ENCODE peak calls at places on chromosomes 12 and 14, in ten cellular contexts. One of them, this sample, is unnamed.

GRCh38 chr12:9367828-9368227 is 159.6 kb upstream of the PZP start:
- DNase-seq in mucosa of descending colon: no peak
- DNase-seq in GM12865: no peak
- DNase-seq in GM13977: no peak
- DNase-seq in MM.1S: no peak
- DNase-seq in ovary: no peak
- DNase-seq in IMR-90: no peak
- DNase-seq in endodermal cell: peak; percentile 35
- DNase-seq in stomach: no peak
- DNase-seq in astrocyte of the spinal cord: no peak
- DNase-seq in this sample: no peak

GRCh38 chr12:6461401-6462233 is 8.9 kb downstream of the VAMP1 start:
- DNase-seq in mucosa of descending colon: peak; percentile 71
- DNase-seq in GM12865: peak; percentile 96
- DNase-seq in GM13977: peak; percentile 82
- DNase-seq in MM.1S: peak; percentile 87
- DNase-seq in ovary: no peak
- DNase-seq in IMR-90: peak; percentile 45
- DNase-seq in endodermal cell: no peak
- DNase-seq in stomach: peak; percentile 62
- DNase-seq in astrocyte of the spinal cord: no peak
- DNase-seq in this sample: no peak

GRCh38 chr14:35985504-35986218 is 159.5 kb downstream of the BRMS1L start:
- DNase-seq in mucosa of descending colon: no peak
- DNase-seq in GM12865: peak; percentile 37
- DNase-seq in GM13977: no peak
- DNase-seq in MM.1S: no peak
- DNase-seq in ovary: no peak
- DNase-seq in IMR-90: no peak
- DNase-seq in endodermal cell: no peak
- DNase-seq in stomach: no peak
- DNase-seq in astrocyte of the spinal cord: peak; percentile 4
- DNase-seq in this sample: no peak

GRCh38 chr12:7935464-7935772 is 569 bp downstream of the SLC2A3 start:
- DNase-seq in mucosa of descending colon: no peak
- DNase-seq in GM12865: peak; percentile 25
- DNase-seq in GM13977: no peak
- DNase-seq in MM.1S: no peak
- DNase-seq in ovary: no peak
- DNase-seq in IMR-90: no peak
- DNase-seq in endodermal cell: no peak
- DNase-seq in stomach: no peak
- DNase-seq in astrocyte of the spinal cord: no peak
- DNase-seq in this sample: no peak

GRCh38 chr14:93018401-93018800 is 95.5 kb downstream of the CHGA start:
- DNase-seq in mucosa of descending colon: no peak
- DNase-seq in GM12865: no peak
- DNase-seq in GM13977: no peak
- DNase-seq in MM.1S: no peak
- DNase-seq in ovary: no peak
- DNase-seq in IMR-90: no peak
- DNase-seq in endodermal cell: no peak
- DNase-seq in stomach: no peak
- DNase-seq in astrocyte of the spinal cord: no peak
- DNase-seq in this sample: no peak

GRCh38 chr12:89949457-89950195 is 241.0 kb upstream of the ATP2B1 start:
- DNase-seq in mucosa of descending colon: peak; percentile 48
- DNase-seq in GM12865: peak; percentile 93
- DNase-seq in GM13977: peak; percentile 67
- DNase-seq in MM.1S: no peak
- DNase-seq in ovary: no peak
- DNase-seq in IMR-90: peak; percentile 64
- DNase-seq in endodermal cell: no peak
- DNase-seq in stomach: no peak
- DNase-seq in astrocyte of the spinal cord: peak; percentile 92
- DNase-seq in this sample: peak; percentile 93

GRCh38 chr14:86787782-86788181 is 1205.2 kb downstream of the GALC start:
- DNase-seq in mucosa of descending colon: no peak
- DNase-seq in GM12865: no peak
- DNase-seq in GM13977: no peak
- DNase-seq in MM.1S: no peak
- DNase-seq in ovary: no peak
- DNase-seq in IMR-90: peak; percentile 65
- DNase-seq in endodermal cell: no peak
- DNase-seq in stomach: no peak
- DNase-seq in astrocyte of the spinal cord: peak; percentile 34
- DNase-seq in this sample: no peak

GRCh38 chr12:65364021-65364420 is 85.5 kb downstream of the MSRB3 start:
- DNase-seq in mucosa of descending colon: no peak
- DNase-seq in GM12865: no peak
- DNase-seq in GM13977: no peak
- DNase-seq in MM.1S: no peak
- DNase-seq in ovary: no peak
- DNase-seq in IMR-90: peak; percentile 37
- DNase-seq in endodermal cell: no peak
- DNase-seq in stomach: no peak
- DNase-seq in astrocyte of the spinal cord: no peak
- DNase-seq in this sample: no peak

GRCh38 chr14:41607119-41607785 is 576 bp downstream of the LRFN5 start:
- DNase-seq in mucosa of descending colon: no peak
- DNase-seq in GM12865: no peak
- DNase-seq in GM13977: no peak
- DNase-seq in MM.1S: no peak
- DNase-seq in ovary: peak; percentile 6
- DNase-seq in IMR-90: no peak
- DNase-seq in endodermal cell: peak; percentile 68
- DNase-seq in stomach: no peak
- DNase-seq in astrocyte of the spinal cord: peak; percentile 56
- DNase-seq in this sample: no peak

GRCh38 chr14:41605550-41606248 is 977 bp upstream of the LRFN5 start:
- DNase-seq in mucosa of descending colon: no peak
- DNase-seq in GM12865: no peak
- DNase-seq in GM13977: peak; percentile 34
- DNase-seq in MM.1S: no peak
- DNase-seq in ovary: peak; percentile 11
- DNase-seq in IMR-90: peak; percentile 46
- DNase-seq in endodermal cell: peak; percentile 91
- DNase-seq in stomach: no peak
- DNase-seq in astrocyte of the spinal cord: peak; percentile 60
- DNase-seq in this sample: no peak

GRCh38 chr14:41607966-41608663 is 1.4 kb downstream of the LRFN5 start:
- DNase-seq in mucosa of descending colon: no peak
- DNase-seq in GM12865: no peak
- DNase-seq in GM13977: peak; percentile 22
- DNase-seq in MM.1S: no peak
- DNase-seq in ovary: no peak
- DNase-seq in IMR-90: no peak
- DNase-seq in endodermal cell: peak; percentile 71
- DNase-seq in stomach: no peak
- DNase-seq in astrocyte of the spinal cord: peak; percentile 15
- DNase-seq in this sample: no peak

GRCh38 chr14:41606249-41607118 is at the start of gene LRFN5:
- DNase-seq in mucosa of descending colon: no peak
- DNase-seq in GM12865: no peak
- DNase-seq in GM13977: peak; percentile 55
- DNase-seq in MM.1S: peak; percentile 14
- DNase-seq in ovary: peak; percentile 37
- DNase-seq in IMR-90: peak; percentile 49
- DNase-seq in endodermal cell: peak; percentile 86
- DNase-seq in stomach: no peak
- DNase-seq in astrocyte of the spinal cord: peak; percentile 54
- DNase-seq in this sample: no peak

DNA sequence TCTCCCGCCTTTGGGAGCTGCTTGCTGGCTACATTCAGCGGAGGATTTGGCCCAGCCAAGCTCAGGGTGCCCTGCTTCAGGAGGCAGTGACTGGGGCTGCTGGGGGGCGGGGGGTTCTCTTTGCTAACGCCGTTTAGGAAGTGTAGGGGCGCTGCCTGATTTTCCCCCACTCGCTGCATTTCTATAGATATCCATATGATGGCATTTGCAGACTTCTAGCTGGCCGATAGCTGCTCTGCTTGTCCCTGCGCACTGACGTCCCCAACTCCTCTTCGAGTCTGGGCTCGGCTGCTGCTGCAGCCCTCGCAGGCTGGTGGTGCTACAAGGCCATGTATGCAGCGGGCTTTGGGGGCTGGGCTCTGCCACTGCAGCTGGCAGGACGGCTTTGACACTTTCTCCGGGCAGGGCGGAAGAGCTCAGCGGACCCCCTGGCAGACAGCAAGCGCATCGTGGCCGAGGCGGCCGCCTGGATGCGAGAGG is 3.1 kb downstream of the LRFN5 start:
- DNase-seq in mucosa of descending colon: no peak
- DNase-seq in GM12865: no peak
- DNase-seq in GM13977: no peak
- DNase-seq in MM.1S: no peak
- DNase-seq in ovary: peak; percentile 22
- DNase-seq in IMR-90: peak; percentile 58
- DNase-seq in endodermal cell: peak; percentile 94
- DNase-seq in stomach: no peak
- DNase-seq in astrocyte of the spinal cord: peak; percentile 70
- DNase-seq in this sample: no peak
- TF ChIP-seq CTCF in mucosa of descending colon: no peak
- TF ChIP-seq CTCF in GM12865: no peak
- TF ChIP-seq CTCF in GM13977: no peak
- TF ChIP-seq CTCF in MM.1S: no peak
- TF ChIP-seq CTCF in ovary: no peak
- TF ChIP-seq CTCF in IMR-90: peak; percentile 46
- TF ChIP-seq CTCF in endodermal cell: peak; percentile 71
- TF ChIP-seq CTCF in stomach: no peak
- TF ChIP-seq CTCF in astrocyte of the spinal cord: peak; percentile 63
- TF ChIP-seq CTCF in this sample: peak; percentile 5

GRCh38 chr12:106871477-106871876 is 84.2 kb upstream of the TMEM263 start:
- DNase-seq in mucosa of descending colon: no peak
- DNase-seq in GM12865: no peak
- DNase-seq in GM13977: no peak
- DNase-seq in MM.1S: no peak
- DNase-seq in ovary: no peak
- DNase-seq in IMR-90: peak; percentile 66
- DNase-seq in endodermal cell: no peak
- DNase-seq in stomach: no peak
- DNase-seq in astrocyte of the spinal cord: no peak
- DNase-seq in this sample: no peak

GRCh38 chr12:106866426-106867080 is 89.2 kb upstream of the TMEM263 start:
- DNase-seq in mucosa of descending colon: no peak
- DNase-seq in GM12865: no peak
- DNase-seq in GM13977: no peak
- DNase-seq in MM.1S: no peak
- DNase-seq in ovary: no peak
- DNase-seq in IMR-90: no peak
- DNase-seq in endodermal cell: no peak
- DNase-seq in stomach: no peak
- DNase-seq in astrocyte of the spinal cord: peak; percentile 41
- DNase-seq in this sample: no peak

GRCh38 chr12:106865685-106866084 is 90.0 kb upstream of the TMEM263 start:
- DNase-seq in mucosa of descending colon: no peak
- DNase-seq in GM12865: no peak
- DNase-seq in GM13977: no peak
- DNase-seq in MM.1S: no peak
- DNase-seq in ovary: no peak
- DNase-seq in IMR-90: no peak
- DNase-seq in endodermal cell: peak; percentile 66
- DNase-seq in stomach: no peak
- DNase-seq in astrocyte of the spinal cord: no peak
- DNase-seq in this sample: no peak

GRCh38 chr12:106870116-106870515 is 85.6 kb upstream of the TMEM263 start:
- DNase-seq in mucosa of descending colon: no peak
- DNase-seq in GM12865: no peak
- DNase-seq in GM13977: no peak
- DNase-seq in MM.1S: no peak
- DNase-seq in ovary: no peak
- DNase-seq in IMR-90: no peak
- DNase-seq in endodermal cell: no peak
- DNase-seq in stomach: no peak
- DNase-seq in astrocyte of the spinal cord: no peak
- DNase-seq in this sample: no peak

DNA sequence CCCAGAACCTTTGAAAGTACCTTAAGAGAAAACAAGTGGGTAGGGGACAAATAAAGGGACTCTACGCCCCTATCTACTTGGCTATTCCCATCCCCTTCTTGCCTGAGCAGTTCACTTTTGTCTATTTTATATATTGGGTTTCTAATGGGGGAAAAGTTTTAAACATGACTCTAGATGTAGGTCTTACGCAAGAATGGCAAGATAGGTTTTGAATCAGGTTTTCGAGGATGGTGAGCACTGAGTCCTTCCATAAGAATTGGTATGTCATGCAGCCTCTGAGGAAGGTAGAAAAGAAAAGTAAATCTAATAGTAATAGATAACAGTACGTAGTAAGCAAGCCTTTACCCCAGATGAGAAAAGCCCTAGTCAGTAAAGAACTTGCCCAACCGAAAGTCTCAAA is 86.7 kb upstream of the TMEM263 start:
- DNase-seq in mucosa of descending colon: no peak
- DNase-seq in GM12865: no peak
- DNase-seq in GM13977: no peak
- DNase-seq in MM.1S: no peak
- DNase-seq in ovary: no peak
- DNase-seq in IMR-90: no peak
- DNase-seq in endodermal cell: no peak
- DNase-seq in stomach: no peak
- DNase-seq in astrocyte of the spinal cord: no peak
- DNase-seq in this sample: no peak
- TF ChIP-seq CTCF in mucosa of descending colon: no peak
- TF ChIP-seq CTCF in GM12865: no peak
- TF ChIP-seq CTCF in GM13977: no peak
- TF ChIP-seq CTCF in MM.1S: no peak
- TF ChIP-seq CTCF in ovary: no peak
- TF ChIP-seq CTCF in IMR-90: no peak
- TF ChIP-seq CTCF in endodermal cell: no peak
- TF ChIP-seq CTCF in stomach: no peak
- TF ChIP-seq CTCF in astrocyte of the spinal cord: no peak
- TF ChIP-seq CTCF in this sample: no peak

DNA sequence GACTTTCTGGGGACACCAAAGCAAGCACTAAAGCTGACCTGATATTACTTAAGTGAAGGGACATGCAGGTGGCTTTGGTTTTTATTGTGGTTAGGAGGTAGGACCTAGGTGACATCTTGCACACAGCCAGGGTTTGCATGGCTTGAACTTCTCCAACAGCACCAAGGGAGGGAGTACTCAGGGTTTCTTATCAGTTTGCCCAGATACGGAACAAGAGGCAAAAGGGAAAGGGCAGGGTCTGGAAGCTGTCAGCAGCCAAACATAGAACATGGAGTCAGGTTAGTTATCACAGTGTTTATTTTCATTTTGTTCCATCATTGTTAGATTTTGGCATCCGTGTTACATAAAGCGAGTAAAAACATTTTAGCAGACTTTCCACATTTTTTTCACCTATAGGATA is 186.3 kb upstream of the CLEC14A start:
- DNase-seq in mucosa of descending colon: no peak
- DNase-seq in GM12865: no peak
- DNase-seq in GM13977: no peak
- DNase-seq in MM.1S: no peak
- DNase-seq in ovary: no peak
- DNase-seq in IMR-90: no peak
- DNase-seq in endodermal cell: no peak
- DNase-seq in stomach: no peak
- DNase-seq in astrocyte of the spinal cord: no peak
- DNase-seq in this sample: no peak
- TF ChIP-seq CTCF in mucosa of descending colon: no peak
- TF ChIP-seq CTCF in GM12865: no peak
- TF ChIP-seq CTCF in GM13977: no peak
- TF ChIP-seq CTCF in MM.1S: no peak
- TF ChIP-seq CTCF in ovary: no peak
- TF ChIP-seq CTCF in IMR-90: no peak
- TF ChIP-seq CTCF in endodermal cell: no peak
- TF ChIP-seq CTCF in stomach: no peak
- TF ChIP-seq CTCF in astrocyte of the spinal cord: no peak
- TF ChIP-seq CTCF in this sample: no peak

GRCh38 chr14:74963705-74964271 is 8.4 kb upstream of the PGF start:
- DNase-seq in mucosa of descending colon: no peak
- DNase-seq in GM12865: no peak
- DNase-seq in GM13977: no peak
- DNase-seq in MM.1S: no peak
- DNase-seq in ovary: no peak
- DNase-seq in IMR-90: peak; percentile 76
- DNase-seq in endodermal cell: no peak
- DNase-seq in stomach: no peak
- DNase-seq in astrocyte of the spinal cord: peak; percentile 76
- DNase-seq in this sample: no peak
- TF ChIP-seq CTCF in mucosa of descending colon: no peak
- TF ChIP-seq CTCF in GM12865: no peak
- TF ChIP-seq CTCF in GM13977: no peak
- TF ChIP-seq CTCF in MM.1S: no peak
- TF ChIP-seq CTCF in ovary: no peak
- TF ChIP-seq CTCF in IMR-90: no peak
- TF ChIP-seq CTCF in endodermal cell: no peak
- TF ChIP-seq CTCF in stomach: no peak
- TF ChIP-seq CTCF in astrocyte of the spinal cord: no peak
- TF ChIP-seq CTCF in this sample: no peak

This sample was measured in HFF-Myc.